ENCODE peak calls at places on chromosomes 7 and 10, in five cellular contexts. I, L, A, B and E are unnamed samples.

GRCh38 chr7:30873207-30873606 is 38.4 kb upstream of the AQP1 start:
- DNase-seq in I (no peak), L (no peak), A (no peak), B (no peak), E (no peak)

GRCh38 chr7:43248961-43249807 is 136.7 kb downstream of the HECW1 start:
- DNase-seq in I (peak), L (no peak), A (peak), B (peak), E (no peak)

GRCh38 chr10:125637496-125637895 is 45.5 kb downstream of the TEX36 start:
- DNase-seq in I (no peak), L (no peak), A (no peak), B (no peak), E (no peak)

GRCh38 chr7:27617651-27618381 is 44.9 kb downstream of the HIBADH start:
- DNase-seq in I (no peak), L (no peak), A (no peak), B (no peak), E (no peak)

GRCh38 chr7:27123477-27124053 is 7.0 kb downstream of the HOXA4 start:
- DNase-seq in I (no peak), L (no peak), A (no peak), B (no peak), E (no peak)

GRCh38 chr7:70408477-70408876 is 723.5 kb upstream of the GALNT17 start:
- DNase-seq in I (no peak), L (no peak), A (no peak), B (no peak), E (no peak)

GRCh38 chr10:90407116-90407515 is 450.7 kb downstream of the HTR7 start:
- DNase-seq in I (no peak), L (no peak), A (no peak), B (peak), E (peak)

GRCh38 chr10:77636967-77637473 is 588 bp downstream of the KCNMA1 start:
- DNase-seq in I (no peak), L (no peak), A (no peak), B (no peak), E (no peak)

DNA sequence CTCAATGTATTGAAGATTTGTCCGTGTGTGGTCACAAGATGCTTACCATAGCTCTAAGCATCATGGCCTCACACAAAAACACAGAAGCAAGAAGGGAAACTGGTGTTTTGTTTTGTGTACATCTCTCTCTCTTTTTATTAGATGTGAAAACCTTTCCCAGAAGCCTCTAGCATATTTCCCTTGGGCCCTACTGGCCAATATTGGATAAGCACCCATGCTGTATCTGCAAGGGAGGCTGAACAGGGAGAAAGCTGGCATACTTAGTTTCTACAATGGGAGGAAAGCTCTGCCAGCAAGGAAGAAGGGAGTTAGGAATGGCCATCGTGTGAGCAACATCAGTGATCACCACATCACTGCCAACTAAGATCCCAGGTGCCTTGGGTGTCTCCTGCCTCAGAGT is 9.6 kb upstream of the NAMPT start:
- DNase-seq in I (no peak), L (no peak), A (no peak), B (no peak), E (no peak)
- TF ChIP-seq CTCF in I (no peak), L (no peak), A (no peak), B (peak), E (peak)

GRCh38 chr7:732094-732541 is 5.0 kb upstream of the PRKAR1B start:
- DNase-seq in I (no peak), L (peak), A (peak), B (peak), E (no peak)
- TF ChIP-seq CTCF in I (no peak), L (peak), A (peak), B (peak), E (no peak)

GRCh38 chr7:125668321-125668993 is 738.8 kb upstream of the POT1 start:
- DNase-seq in I (no peak), L (no peak), A (no peak), B (no peak), E (no peak)

GRCh38 chr7:125675169-125675568 is 745.5 kb upstream of the POT1 start:
- DNase-seq in I (no peak), L (no peak), A (no peak), B (no peak), E (no peak)

GRCh38 chr7:125675628-125676027 is 746.0 kb upstream of the POT1 start:
- DNase-seq in I (no peak), L (no peak), A (no peak), B (no peak), E (no peak)

GRCh38 chr7:125670926-125671572 is 741.4 kb upstream of the POT1 start:
- DNase-seq in I (no peak), L (no peak), A (no peak), B (peak), E (peak)
- TF ChIP-seq CTCF in I (peak), L (peak), A (no peak), B (peak), E (peak)

GRCh38 chr10:71834343-71834674 is 16.7 kb downstream of the PSAP start:
- DNase-seq in I (no peak), L (no peak), A (no peak), B (no peak), E (no peak)

GRCh38 chr10:71833451-71834342 is 17.4 kb downstream of the PSAP start:
- DNase-seq in I (no peak), L (no peak), A (no peak), B (no peak), E (no peak)

GRCh38 chr10:71832967-71833366 is 18.1 kb downstream of the PSAP start:
- DNase-seq in I (no peak), L (no peak), A (no peak), B (no peak), E (no peak)

GRCh38 chr10:71830726-71831125 is 20.3 kb downstream of the PSAP start:
- DNase-seq in I (no peak), L (no peak), A (no peak), B (no peak), E (no peak)

GRCh38 chr10:71831646-71832552 is 19.2 kb downstream of the PSAP start:
- DNase-seq in I (no peak), L (no peak), A (peak), B (no peak), E (peak)
- TF ChIP-seq CTCF in I (no peak), L (no peak), A (no peak), B (no peak), E (no peak)

DNA sequence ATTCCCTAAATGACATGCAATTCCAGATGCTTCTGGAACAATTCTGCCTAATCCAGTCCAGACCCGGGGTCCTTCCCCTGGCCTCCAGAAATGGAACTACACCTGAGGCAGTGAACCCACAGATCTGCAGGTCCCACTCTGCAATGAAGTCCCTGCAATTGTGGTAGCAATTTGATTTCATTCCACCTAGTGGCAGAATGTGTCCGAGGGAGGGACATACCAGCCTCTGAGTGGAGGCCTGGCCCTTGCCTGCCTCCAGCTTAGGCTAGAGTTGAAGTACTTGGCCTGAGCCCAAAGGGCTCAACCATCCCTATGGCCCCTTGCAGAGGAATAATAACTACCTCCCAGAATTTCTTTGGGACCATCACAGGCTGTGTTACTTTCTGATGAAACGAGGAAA is 4.2 kb upstream of the CEP41 start:
- DNase-seq in I (no peak), L (no peak), A (no peak), B (no peak), E (no peak)
- TF ChIP-seq CTCF in I (no peak), L (no peak), A (no peak), B (no peak), E (peak)

GRCh38 chr10:51073461-51074237 is 638 bp upstream of the PRKG1 start:
- DNase-seq in I (no peak), L (peak), A (peak), B (no peak), E (peak)
- TF ChIP-seq CTCF in I (no peak), L (no peak), A (no peak), B (no peak), E (no peak)